ENCODE peak calls at places on chromosomes 7 and 10, in seven cellular contexts. I is uterus, J is ovary, L is right lobe of liver, X is heart left ventricle, D is upper lobe of left lung, G is transverse colon. N is an unnamed sample.

GRCh38 chr10:56360583-56360966 is 484 bp downstream of the ZWINT start:
- DNase-seq in X (no peak), I (no peak), J (no peak), D (no peak), G (no peak), L (no peak), N (no peak)

GRCh38 chr7:155729847-155730246 is 82.4 kb downstream of the SHH start:
- DNase-seq in I (no peak), L (no peak), D (no peak), G (peak), X (peak), J (no peak), N (peak)

GRCh38 chr10:132050191-132050590 is 15.6 kb upstream of the JAKMIP3 start:
- DNase-seq in I (no peak), D (no peak), L (no peak), J (no peak), X (no peak), G (no peak), N (no peak)

GRCh38 chr7:69438584-69438983 is 159.7 kb upstream of the AUTS2 start:
- DNase-seq in L (no peak), D (no peak), G (no peak), X (no peak), J (no peak), I (no peak), N (no peak)

GRCh38 chr7:98826811-98827231 is 43.0 kb downstream of the TMEM130 start:
- DNase-seq in L (peak), D (no peak), G (no peak), I (no peak), X (peak), J (peak), N (no peak)

GRCh38 chr7:31892099-31892787 is 178.0 kb downstream of the PDE1C start:
- DNase-seq in X (no peak), D (no peak), I (no peak), L (no peak), G (no peak), J (no peak), N (no peak)

GRCh38 chr10:131973160-131973951 is 8.4 kb downstream of the BNIP3 start:
- DNase-seq in I (no peak), G (no peak), D (no peak), L (no peak), X (peak), J (no peak), N (no peak)

GRCh38 chr10:8183241-8183704 is 128.8 kb downstream of the GATA3 start:
- DNase-seq in I (no peak), D (no peak), J (no peak), G (no peak), L (no peak), X (no peak), N (no peak)

GRCh38 chr7:130436253-130436652 is 4.6 kb downstream of the CEP41 start:
- DNase-seq in G (no peak), L (no peak), D (no peak), I (no peak), X (no peak), J (no peak), N (no peak)

GRCh38 chr10:97858001-97858439 is 8.4 kb downstream of the GOLGA7B start:
- DNase-seq in L (no peak), I (no peak), D (peak), J (no peak), X (no peak), G (no peak), N (no peak)

GRCh38 chr10:53315709-53316108 is 543.1 kb upstream of the MBL2 start:
- DNase-seq in I (no peak), J (no peak), X (no peak), D (no peak), L (no peak), G (no peak), N (no peak)

GRCh38 chr10:76456190-76456589 is 1024.8 kb downstream of the LRMDA start:
- DNase-seq in I (peak), D (no peak), X (peak), L (no peak), G (no peak), J (no peak), N (no peak)

GRCh38 chr10:37754538-37755323 is 102.7 kb downstream of the ZNF248 start:
- DNase-seq in L (no peak), J (no peak), D (no peak), G (peak), X (no peak), I (no peak), N (no peak)

GRCh38 chr7:20440472-20441105 is 109.9 kb downstream of the ITGB8 start:
- DNase-seq in G (peak), I (no peak), L (no peak), X (no peak), D (no peak), J (no peak), N (no peak)

GRCh38 chr7:42138691-42139090 is 98.3 kb downstream of the GLI3 start:
- DNase-seq in D (no peak), I (no peak), J (no peak), L (no peak), G (no peak), X (no peak), N (no peak)
- TF ChIP-seq CTCF in D (no peak), I (no peak), J (no peak), L (no peak), G (no peak), X (no peak), N (no peak)

GRCh38 chr7:117675519-117676137 is 195.8 kb downstream of the CFTR start:
- DNase-seq in X (no peak), D (no peak), L (no peak), I (no peak), G (no peak), J (no peak), N (no peak)
- TF ChIP-seq POLR2A in X (no peak), D (no peak), L (no peak), I (no peak), G (no peak), J (no peak), N (no peak)

DNA sequence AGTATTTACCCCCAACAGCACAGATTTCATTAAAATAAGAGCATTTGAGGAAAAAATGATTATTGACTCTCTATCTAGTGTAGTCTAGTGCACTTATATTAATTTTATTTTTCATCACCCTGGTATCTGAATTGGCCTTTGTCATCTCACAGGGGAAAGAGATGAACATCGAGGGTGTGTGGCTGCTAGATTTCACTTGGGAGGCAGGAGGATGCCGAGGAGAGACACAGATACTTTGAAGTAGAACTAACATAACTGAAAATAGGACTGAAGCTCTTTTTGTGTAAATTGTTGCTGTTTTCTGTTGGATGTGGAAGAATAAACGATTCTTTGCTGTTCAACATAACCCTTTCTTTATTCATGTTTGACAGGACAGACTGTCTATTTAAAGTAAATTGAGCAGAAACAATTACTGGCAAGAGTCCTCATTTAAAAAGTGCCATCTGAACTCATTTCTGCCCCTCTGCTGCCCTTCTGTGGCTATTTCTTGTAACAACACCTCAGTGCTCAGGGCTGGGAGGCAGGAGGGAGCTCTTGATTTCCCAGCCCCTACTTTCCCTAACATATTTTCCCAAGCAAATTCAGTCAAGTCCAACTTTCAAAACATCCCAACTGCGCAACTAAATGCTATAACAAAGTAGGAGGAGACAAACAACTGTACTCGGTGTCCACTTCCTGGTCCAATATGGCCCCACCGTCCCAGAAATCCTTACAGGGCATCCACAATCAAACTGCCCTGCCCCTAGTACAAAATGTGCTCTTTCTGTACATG is 15.6 kb downstream of the LYZL1 start:
- DNase-seq in J (peak), X (no peak), I (peak), D (no peak), L (peak), G (peak), N (no peak)
- TF ChIP-seq CTCF in J (peak), X (peak), I (peak), D (peak), L (peak), G (peak), N (peak)

GRCh38 chr7:95434501-95435421 is at the start of gene PON2:
- DNase-seq in J (peak), L (peak), G (peak), D (peak), X (peak), I (peak), N (peak)
- TF ChIP-seq POLR2A in J (peak), L (peak), G (peak), D (peak), X (peak), I (peak), N (peak)

GRCh38 chr10:110918269-110918632 is 729 bp downstream of the BBIP1 start:
- DNase-seq in I (peak), L (peak), D (peak), J (no peak), X (peak), G (peak), N (no peak)
- TF ChIP-seq CTCF in I (no peak), L (peak), D (no peak), J (peak), X (no peak), G (peak), N (peak)